ENCODE peak calls at places on chromosomes 12 and 14, in ten cellular contexts. One of them, this sample, is unnamed.

GRCh38 chr12:10690906-10691305 is 17.1 kb upstream of the STYK1 start:
- DNase-seq in hepatocyte: no peak
- DNase-seq in heart left ventricle: no peak
- DNase-seq in heart right ventricle: no peak
- DNase-seq in pancreas: no peak
- DNase-seq in colonic mucosa: no peak
- DNase-seq in IMR-90: no peak
- DNase-seq in fibroblast of lung: no peak
- DNase-seq in cardiac muscle cell: no peak
- DNase-seq in brain microvascular endothelial cell: no peak
- DNase-seq in this sample: no peak

GRCh38 chr12:124006582-124007170 is 33.7 kb downstream of the ZNF664 start:
- DNase-seq in hepatocyte: no peak
- DNase-seq in heart left ventricle: no peak
- DNase-seq in heart right ventricle: no peak
- DNase-seq in pancreas: no peak
- DNase-seq in colonic mucosa: no peak
- DNase-seq in IMR-90: no peak
- DNase-seq in fibroblast of lung: no peak
- DNase-seq in cardiac muscle cell: no peak
- DNase-seq in brain microvascular endothelial cell: no peak
- DNase-seq in this sample: no peak

GRCh38 chr14:74620497-74620921 is 8.5 kb upstream of the LTBP2 start:
- DNase-seq in hepatocyte: no peak
- DNase-seq in heart left ventricle: no peak
- DNase-seq in heart right ventricle: no peak
- DNase-seq in pancreas: no peak
- DNase-seq in colonic mucosa: no peak
- DNase-seq in IMR-90: peak; percentile 95
- DNase-seq in fibroblast of lung: peak; percentile 73
- DNase-seq in cardiac muscle cell: no peak
- DNase-seq in brain microvascular endothelial cell: peak; percentile 96
- DNase-seq in this sample: peak; percentile 100

GRCh38 chr12:131897875-131898274 is 3.5 kb downstream of the ULK1 start:
- DNase-seq in hepatocyte: no peak
- DNase-seq in heart left ventricle: no peak
- DNase-seq in heart right ventricle: peak; percentile 2
- DNase-seq in pancreas: peak; percentile 41
- DNase-seq in colonic mucosa: no peak
- DNase-seq in IMR-90: no peak
- DNase-seq in fibroblast of lung: no peak
- DNase-seq in cardiac muscle cell: no peak
- DNase-seq in brain microvascular endothelial cell: no peak
- DNase-seq in this sample: no peak

GRCh38 chr12:19278407-19278806 is 148.9 kb downstream of the PLEKHA5 start:
- DNase-seq in hepatocyte: no peak
- DNase-seq in heart left ventricle: no peak
- DNase-seq in heart right ventricle: peak; percentile 12
- DNase-seq in pancreas: no peak
- DNase-seq in colonic mucosa: no peak
- DNase-seq in IMR-90: no peak
- DNase-seq in fibroblast of lung: no peak
- DNase-seq in cardiac muscle cell: no peak
- DNase-seq in brain microvascular endothelial cell: no peak
- DNase-seq in this sample: no peak

GRCh38 chr12:52050116-52050770 is 999 bp upstream of the NR4A1 start:
- DNase-seq in hepatocyte: peak; percentile 47
- DNase-seq in heart left ventricle: no peak
- DNase-seq in heart right ventricle: no peak
- DNase-seq in pancreas: peak; percentile 81
- DNase-seq in colonic mucosa: peak; percentile 57
- DNase-seq in IMR-90: peak; percentile 50
- DNase-seq in fibroblast of lung: peak; percentile 70
- DNase-seq in cardiac muscle cell: no peak
- DNase-seq in brain microvascular endothelial cell: no peak
- DNase-seq in this sample: no peak

GRCh38 chr12:100404769-100405407 is 48.0 kb downstream of the SLC17A8 start:
- DNase-seq in hepatocyte: peak; percentile 58
- DNase-seq in heart left ventricle: no peak
- DNase-seq in heart right ventricle: no peak
- DNase-seq in pancreas: peak; percentile 34
- DNase-seq in colonic mucosa: peak; percentile 34
- DNase-seq in IMR-90: peak; percentile 40
- DNase-seq in fibroblast of lung: peak; percentile 50
- DNase-seq in cardiac muscle cell: peak; percentile 81
- DNase-seq in brain microvascular endothelial cell: peak; percentile 41
- DNase-seq in this sample: peak; percentile 23

GRCh38 chr12:92911339-92911738 is 17.8 kb downstream of the EEA1 start:
- DNase-seq in hepatocyte: no peak
- DNase-seq in heart left ventricle: no peak
- DNase-seq in heart right ventricle: no peak
- DNase-seq in pancreas: no peak
- DNase-seq in colonic mucosa: no peak
- DNase-seq in IMR-90: no peak
- DNase-seq in fibroblast of lung: no peak
- DNase-seq in cardiac muscle cell: no peak
- DNase-seq in brain microvascular endothelial cell: no peak
- DNase-seq in this sample: no peak

GRCh38 chr14:32762886-32763285 is 175.8 kb upstream of the NPAS3 start:
- DNase-seq in hepatocyte: no peak
- DNase-seq in heart left ventricle: no peak
- DNase-seq in heart right ventricle: no peak
- DNase-seq in pancreas: no peak
- DNase-seq in colonic mucosa: no peak
- DNase-seq in IMR-90: peak; percentile 1
- DNase-seq in fibroblast of lung: peak; percentile 50
- DNase-seq in cardiac muscle cell: no peak
- DNase-seq in brain microvascular endothelial cell: peak; percentile 22
- DNase-seq in this sample: no peak

GRCh38 chr12:92551853-92552397 is 150.9 kb upstream of the PLEKHG7 start:
- DNase-seq in hepatocyte: peak; percentile 44
- DNase-seq in heart left ventricle: no peak
- DNase-seq in heart right ventricle: no peak
- DNase-seq in pancreas: no peak
- DNase-seq in colonic mucosa: no peak
- DNase-seq in IMR-90: peak; percentile 73
- DNase-seq in fibroblast of lung: no peak
- DNase-seq in cardiac muscle cell: peak; percentile 13
- DNase-seq in brain microvascular endothelial cell: peak; percentile 46
- DNase-seq in this sample: peak; percentile 96

GRCh38 chr14:61569783-61570182 is 125.5 kb upstream of the HIF1A start:
- DNase-seq in hepatocyte: no peak
- DNase-seq in heart left ventricle: peak; percentile 70
- DNase-seq in heart right ventricle: no peak
- DNase-seq in pancreas: no peak
- DNase-seq in colonic mucosa: no peak
- DNase-seq in IMR-90: peak; percentile 73
- DNase-seq in fibroblast of lung: peak; percentile 92
- DNase-seq in cardiac muscle cell: no peak
- DNase-seq in brain microvascular endothelial cell: peak; percentile 84
- DNase-seq in this sample: peak; percentile 96

GRCh38 chr14:61561144-61561543 is 134.2 kb upstream of the HIF1A start:
- DNase-seq in hepatocyte: no peak
- DNase-seq in heart left ventricle: no peak
- DNase-seq in heart right ventricle: no peak
- DNase-seq in pancreas: no peak
- DNase-seq in colonic mucosa: no peak
- DNase-seq in IMR-90: peak; percentile 77
- DNase-seq in fibroblast of lung: peak; percentile 67
- DNase-seq in cardiac muscle cell: no peak
- DNase-seq in brain microvascular endothelial cell: peak; percentile 67
- DNase-seq in this sample: peak; percentile 54

GRCh38 chr14:70168401-70168800 is 20.4 kb downstream of the SLC8A3 start:
- DNase-seq in hepatocyte: no peak
- DNase-seq in heart left ventricle: no peak
- DNase-seq in heart right ventricle: no peak
- DNase-seq in pancreas: no peak
- DNase-seq in colonic mucosa: no peak
- DNase-seq in IMR-90: no peak
- DNase-seq in fibroblast of lung: no peak
- DNase-seq in cardiac muscle cell: no peak
- DNase-seq in brain microvascular endothelial cell: no peak
- DNase-seq in this sample: no peak

GRCh38 chr14:35339761-35340406 is 47.7 kb downstream of the PSMA6 start:
- DNase-seq in hepatocyte: no peak
- DNase-seq in heart left ventricle: no peak
- DNase-seq in heart right ventricle: no peak
- DNase-seq in pancreas: peak; percentile 27
- DNase-seq in colonic mucosa: no peak
- DNase-seq in IMR-90: no peak
- DNase-seq in fibroblast of lung: no peak
- DNase-seq in cardiac muscle cell: no peak
- DNase-seq in brain microvascular endothelial cell: no peak
- DNase-seq in this sample: no peak

DNA sequence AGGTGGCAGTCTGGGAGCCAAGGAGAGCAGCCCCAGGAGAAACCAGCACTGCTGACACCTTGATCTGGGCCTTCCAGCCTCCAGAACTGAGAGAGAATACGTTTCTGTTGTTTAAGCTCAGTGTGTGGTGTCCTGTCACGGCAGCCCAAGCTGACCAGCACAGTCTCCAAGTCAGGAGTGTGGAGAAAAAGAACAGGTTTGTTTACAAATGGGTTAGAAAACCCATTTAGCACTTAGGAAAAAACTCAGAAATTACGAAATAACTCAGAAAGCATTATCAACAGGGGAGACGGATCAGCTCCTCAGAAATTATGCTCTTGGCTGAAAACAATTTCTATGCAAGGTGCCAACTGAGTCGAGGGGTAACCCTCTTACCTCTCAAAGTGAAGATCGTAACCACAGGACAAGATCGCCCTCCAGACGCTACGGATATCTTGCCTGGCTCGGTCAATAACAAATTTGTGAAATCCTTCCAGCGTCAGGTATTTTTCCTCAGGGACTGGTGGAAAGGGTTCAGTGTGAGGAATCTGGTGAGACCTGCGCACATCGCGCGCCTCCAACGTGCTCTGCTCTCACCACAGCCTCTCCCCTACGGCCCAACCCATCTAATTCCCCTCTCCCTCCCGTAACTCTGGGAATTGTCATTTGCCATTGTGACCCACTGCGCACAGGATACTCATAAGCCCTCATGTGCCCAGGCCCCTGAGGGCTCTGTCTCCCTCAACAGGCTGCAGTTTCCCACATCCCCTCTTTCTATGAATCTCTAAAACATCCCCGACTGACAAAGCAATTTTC is 50.2 kb downstream of the TRAFD1 start:
- DNase-seq in hepatocyte: no peak
- DNase-seq in heart left ventricle: no peak
- DNase-seq in heart right ventricle: no peak
- DNase-seq in pancreas: no peak
- DNase-seq in colonic mucosa: no peak
- DNase-seq in IMR-90: no peak
- DNase-seq in fibroblast of lung: no peak
- DNase-seq in cardiac muscle cell: no peak
- DNase-seq in brain microvascular endothelial cell: no peak
- DNase-seq in this sample: no peak
- H3K36me3 ChIP-seq in hepatocyte: no peaks in the 10 kb centered on the region
- H3K36me3 ChIP-seq in heart left ventricle: peaks cover 16% of the 10 kb centered on the region
- H3K36me3 ChIP-seq in heart right ventricle: peaks cover 98% of the 10 kb centered on the region
- H3K36me3 ChIP-seq in pancreas: no peaks in the 10 kb centered on the region
- H3K36me3 ChIP-seq in colonic mucosa: peaks cover 18% of the 10 kb centered on the region
- H3K36me3 ChIP-seq in IMR-90: peaks cover 47% of the 10 kb centered on the region
- H3K36me3 ChIP-seq in fibroblast of lung: peaks cover 14% of the 10 kb centered on the region
- H3K36me3 ChIP-seq in cardiac muscle cell: peaks cover 49% of the 10 kb centered on the region
- H3K36me3 ChIP-seq in brain microvascular endothelial cell: peaks cover 30% of the 10 kb centered on the region
- H3K36me3 ChIP-seq in this sample: peaks cover 22% of the 10 kb centered on the region

GRCh38 chr14:68241862-68242490 is 422.4 kb downstream of the RAD51B start:
- DNase-seq in hepatocyte: no peak
- DNase-seq in heart left ventricle: no peak
- DNase-seq in heart right ventricle: no peak
- DNase-seq in pancreas: no peak
- DNase-seq in colonic mucosa: no peak
- DNase-seq in IMR-90: no peak
- DNase-seq in fibroblast of lung: no peak
- DNase-seq in cardiac muscle cell: no peak
- DNase-seq in brain microvascular endothelial cell: no peak
- DNase-seq in this sample: no peak

GRCh38 chr14:68238956-68239355 is 419.4 kb downstream of the RAD51B start:
- DNase-seq in hepatocyte: no peak
- DNase-seq in heart left ventricle: no peak
- DNase-seq in heart right ventricle: no peak
- DNase-seq in pancreas: no peak
- DNase-seq in colonic mucosa: no peak
- DNase-seq in IMR-90: no peak
- DNase-seq in fibroblast of lung: no peak
- DNase-seq in cardiac muscle cell: no peak
- DNase-seq in brain microvascular endothelial cell: no peak
- DNase-seq in this sample: no peak

GRCh38 chr14:68239988-68240387 is 420.4 kb downstream of the RAD51B start:
- DNase-seq in hepatocyte: peak; percentile 56
- DNase-seq in heart left ventricle: no peak
- DNase-seq in heart right ventricle: no peak
- DNase-seq in pancreas: no peak
- DNase-seq in colonic mucosa: no peak
- DNase-seq in IMR-90: no peak
- DNase-seq in fibroblast of lung: no peak
- DNase-seq in cardiac muscle cell: no peak
- DNase-seq in brain microvascular endothelial cell: no peak
- DNase-seq in this sample: no peak

GRCh38 chr14:68243441-68244010 is 423.9 kb downstream of the RAD51B start:
- DNase-seq in hepatocyte: no peak
- DNase-seq in heart left ventricle: no peak
- DNase-seq in heart right ventricle: no peak
- DNase-seq in pancreas: no peak
- DNase-seq in colonic mucosa: no peak
- DNase-seq in IMR-90: no peak
- DNase-seq in fibroblast of lung: no peak
- DNase-seq in cardiac muscle cell: no peak
- DNase-seq in brain microvascular endothelial cell: no peak
- DNase-seq in this sample: no peak

GRCh38 chr14:68240388-68240787 is 420.8 kb downstream of the RAD51B start:
- DNase-seq in hepatocyte: no peak
- DNase-seq in heart left ventricle: no peak
- DNase-seq in heart right ventricle: no peak
- DNase-seq in pancreas: no peak
- DNase-seq in colonic mucosa: no peak
- DNase-seq in IMR-90: no peak
- DNase-seq in fibroblast of lung: no peak
- DNase-seq in cardiac muscle cell: no peak
- DNase-seq in brain microvascular endothelial cell: no peak
- DNase-seq in this sample: no peak
- TF ChIP-seq CTCF in hepatocyte: no peak
- TF ChIP-seq CTCF in heart left ventricle: no peak
- TF ChIP-seq CTCF in heart right ventricle: no peak
- TF ChIP-seq CTCF in pancreas: no peak
- TF ChIP-seq CTCF in colonic mucosa: no peak
- TF ChIP-seq CTCF in IMR-90: no peak
- TF ChIP-seq CTCF in fibroblast of lung: no peak
- TF ChIP-seq CTCF in cardiac muscle cell: no peak
- TF ChIP-seq CTCF in brain microvascular endothelial cell: no peak
- TF ChIP-seq CTCF in this sample: no peak

GRCh38 chr14:100472094-100472455 is 115.1 kb downstream of the BEGAIN start:
- DNase-seq in hepatocyte: no peak
- DNase-seq in heart left ventricle: no peak
- DNase-seq in heart right ventricle: no peak
- DNase-seq in pancreas: no peak
- DNase-seq in colonic mucosa: no peak
- DNase-seq in IMR-90: no peak
- DNase-seq in fibroblast of lung: no peak
- DNase-seq in cardiac muscle cell: no peak
- DNase-seq in brain microvascular endothelial cell: no peak
- DNase-seq in this sample: no peak
- H3K27me3 ChIP-seq in hepatocyte: no peaks in the 10 kb centered on the region
- H3K27me3 ChIP-seq in heart left ventricle: no peaks in the 10 kb centered on the region
- H3K27me3 ChIP-seq in heart right ventricle: no peaks in the 10 kb centered on the region
- H3K27me3 ChIP-seq in pancreas: no peaks in the 10 kb centered on the region
- H3K27me3 ChIP-seq in colonic mucosa: no peaks in the 10 kb centered on the region
- H3K27me3 ChIP-seq in IMR-90: no peaks in the 10 kb centered on the region
- H3K27me3 ChIP-seq in fibroblast of lung: no peaks in the 10 kb centered on the region
- H3K27me3 ChIP-seq in cardiac muscle cell: no peaks in the 10 kb centered on the region
- H3K27me3 ChIP-seq in brain microvascular endothelial cell: no peaks in the 10 kb centered on the region
- H3K27me3 ChIP-seq in this sample: no peaks in the 10 kb centered on the region

GRCh38 chr12:125091401-125091800 is 26.2 kb downstream of the AACS start:
- DNase-seq in hepatocyte: no peak
- DNase-seq in heart left ventricle: no peak
- DNase-seq in heart right ventricle: no peak
- DNase-seq in pancreas: no peak
- DNase-seq in colonic mucosa: no peak
- DNase-seq in IMR-90: no peak
- DNase-seq in fibroblast of lung: no peak
- DNase-seq in cardiac muscle cell: no peak
- DNase-seq in brain microvascular endothelial cell: no peak
- DNase-seq in this sample: no peak
- H3K36me3 ChIP-seq in hepatocyte: no peaks in the 10 kb centered on the region
- H3K36me3 ChIP-seq in heart left ventricle: no peaks in the 10 kb centered on the region
- H3K36me3 ChIP-seq in heart right ventricle: peaks cover 60% of the 10 kb centered on the region
- H3K36me3 ChIP-seq in pancreas: peaks cover 4% of the 10 kb centered on the region
- H3K36me3 ChIP-seq in colonic mucosa: no peaks in the 10 kb centered on the region
- H3K36me3 ChIP-seq in IMR-90: peaks cover 33% of the 10 kb centered on the region
- H3K36me3 ChIP-seq in fibroblast of lung: peaks cover 16% of the 10 kb centered on the region
- H3K36me3 ChIP-seq in cardiac muscle cell: no peaks in the 10 kb centered on the region
- H3K36me3 ChIP-seq in brain microvascular endothelial cell: peaks cover 8% of the 10 kb centered on the region
- H3K36me3 ChIP-seq in this sample: peaks cover 22% of the 10 kb centered on the region